ENCODE peak calls at places on chromosomes 13 and 19, in eight cellular contexts. One of them, this sample, is unnamed.

GRCh38 chr13:29754486-29754806 is 96.0 kb downstream of the UBL3 start:
- DNase-seq in A549: peak
- DNase-seq in HCT116: peak
- DNase-seq in Panc1: no peak
- DNase-seq in GM12878: no peak
- DNase-seq in GM23338: peak
- DNase-seq in HepG2: peak
- DNase-seq in SK-N-SH: no peak
- DNase-seq in this sample: no peak

GRCh38 chr19:55447421-55448174 is 4.5 kb upstream of the SHISA7 start:
- DNase-seq in A549: peak
- DNase-seq in HCT116: no peak
- DNase-seq in Panc1: no peak
- DNase-seq in GM12878: no peak
- DNase-seq in GM23338: peak
- DNase-seq in HepG2: no peak
- DNase-seq in SK-N-SH: peak
- DNase-seq in this sample: no peak

GRCh38 chr19:13181747-13182388 is 31.7 kb downstream of the IER2 start:
- DNase-seq in A549: no peak
- DNase-seq in HCT116: no peak
- DNase-seq in Panc1: no peak
- DNase-seq in GM12878: no peak
- DNase-seq in GM23338: no peak
- DNase-seq in HepG2: no peak
- DNase-seq in SK-N-SH: peak
- DNase-seq in this sample: peak

GRCh38 chr19:4233282-4233853 is 4.0 kb downstream of the EBI3 start:
- DNase-seq in A549: peak
- DNase-seq in HCT116: peak
- DNase-seq in Panc1: peak
- DNase-seq in GM12878: no peak
- DNase-seq in GM23338: peak
- DNase-seq in HepG2: peak
- DNase-seq in SK-N-SH: peak
- DNase-seq in this sample: peak

GRCh38 chr13:52109096-52109495 is 19.8 kb downstream of the NEK5 start:
- DNase-seq in A549: no peak
- DNase-seq in HCT116: no peak
- DNase-seq in Panc1: no peak
- DNase-seq in GM12878: no peak
- DNase-seq in GM23338: peak
- DNase-seq in HepG2: no peak
- DNase-seq in SK-N-SH: no peak
- DNase-seq in this sample: no peak

GRCh38 chr13:31361673-31362072 is 161.9 kb downstream of the B3GLCT start:
- DNase-seq in A549: no peak
- DNase-seq in HCT116: no peak
- DNase-seq in Panc1: no peak
- DNase-seq in GM12878: no peak
- DNase-seq in GM23338: no peak
- DNase-seq in HepG2: no peak
- DNase-seq in SK-N-SH: no peak
- DNase-seq in this sample: no peak

GRCh38 chr13:62119739-62120700 is 704.4 kb upstream of the PCDH20 start:
- DNase-seq in A549: no peak
- DNase-seq in HCT116: peak
- DNase-seq in Panc1: no peak
- DNase-seq in GM12878: no peak
- DNase-seq in GM23338: peak
- DNase-seq in HepG2: no peak
- DNase-seq in SK-N-SH: peak
- DNase-seq in this sample: no peak

GRCh38 chr19:29547981-29548380 is 22.2 kb downstream of the VSTM2B start:
- DNase-seq in A549: no peak
- DNase-seq in HCT116: no peak
- DNase-seq in Panc1: no peak
- DNase-seq in GM12878: no peak
- DNase-seq in GM23338: no peak
- DNase-seq in HepG2: no peak
- DNase-seq in SK-N-SH: peak
- DNase-seq in this sample: no peak

GRCh38 chr19:46716672-46717033 is 261 bp downstream of the PRKD2 start:
- DNase-seq in A549: no peak
- DNase-seq in HCT116: no peak
- DNase-seq in Panc1: no peak
- DNase-seq in GM12878: no peak
- DNase-seq in GM23338: peak
- DNase-seq in HepG2: no peak
- DNase-seq in SK-N-SH: no peak
- DNase-seq in this sample: no peak

GRCh38 chr19:48815870-48816501 is 5.2 kb upstream of the BCAT2 start:
- DNase-seq in A549: peak
- DNase-seq in HCT116: no peak
- DNase-seq in Panc1: no peak
- DNase-seq in GM12878: no peak
- DNase-seq in GM23338: peak
- DNase-seq in HepG2: peak
- DNase-seq in SK-N-SH: peak
- DNase-seq in this sample: no peak

GRCh38 chr19:47761566-47761965 is 16.2 kb downstream of the NOP53 start:
- DNase-seq in A549: no peak
- DNase-seq in HCT116: no peak
- DNase-seq in Panc1: no peak
- DNase-seq in GM12878: no peak
- DNase-seq in GM23338: no peak
- DNase-seq in HepG2: no peak
- DNase-seq in SK-N-SH: no peak
- DNase-seq in this sample: no peak

GRCh38 chr19:1567116-1567847 is 843 bp downstream of the MEX3D start:
- DNase-seq in A549: no peak
- DNase-seq in HCT116: no peak
- DNase-seq in Panc1: no peak
- DNase-seq in GM12878: no peak
- DNase-seq in GM23338: no peak
- DNase-seq in HepG2: no peak
- DNase-seq in SK-N-SH: peak
- DNase-seq in this sample: no peak

GRCh38 chr19:38047048-38047435 is 140.0 kb downstream of the SIPA1L3 start:
- DNase-seq in A549: peak
- DNase-seq in HCT116: no peak
- DNase-seq in Panc1: no peak
- DNase-seq in GM12878: no peak
- DNase-seq in GM23338: no peak
- DNase-seq in HepG2: no peak
- DNase-seq in SK-N-SH: no peak
- DNase-seq in this sample: no peak

GRCh38 chr13:95553271-95553588 is 710 bp downstream of the CLDN10 start:
- DNase-seq in A549: no peak
- DNase-seq in HCT116: no peak
- DNase-seq in Panc1: no peak
- DNase-seq in GM12878: no peak
- DNase-seq in GM23338: peak
- DNase-seq in HepG2: no peak
- DNase-seq in SK-N-SH: no peak
- DNase-seq in this sample: no peak

GRCh38 chr13:27928353-27928804 is 8.6 kb downstream of the PDX1 start:
- DNase-seq in A549: no peak
- DNase-seq in HCT116: no peak
- DNase-seq in Panc1: no peak
- DNase-seq in GM12878: no peak
- DNase-seq in GM23338: peak
- DNase-seq in HepG2: no peak
- DNase-seq in SK-N-SH: no peak
- DNase-seq in this sample: no peak

GRCh38 chr13:27926644-27927434 is 7.0 kb downstream of the PDX1 start:
- DNase-seq in A549: no peak
- DNase-seq in HCT116: no peak
- DNase-seq in Panc1: no peak
- DNase-seq in GM12878: no peak
- DNase-seq in GM23338: peak
- DNase-seq in HepG2: no peak
- DNase-seq in SK-N-SH: no peak
- DNase-seq in this sample: no peak

GRCh38 chr13:27929868-27930267 is 10.1 kb downstream of the PDX1 start:
- DNase-seq in A549: no peak
- DNase-seq in HCT116: no peak
- DNase-seq in Panc1: no peak
- DNase-seq in GM12878: no peak
- DNase-seq in GM23338: no peak
- DNase-seq in HepG2: no peak
- DNase-seq in SK-N-SH: no peak
- DNase-seq in this sample: no peak

GRCh38 chr13:27928805-27929753 is 9.3 kb downstream of the PDX1 start:
- DNase-seq in A549: no peak
- DNase-seq in HCT116: no peak
- DNase-seq in Panc1: no peak
- DNase-seq in GM12878: no peak
- DNase-seq in GM23338: peak
- DNase-seq in HepG2: no peak
- DNase-seq in SK-N-SH: no peak
- DNase-seq in this sample: no peak

GRCh38 chr13:27927444-27928352 is 7.9 kb downstream of the PDX1 start:
- DNase-seq in A549: no peak
- DNase-seq in HCT116: no peak
- DNase-seq in Panc1: no peak
- DNase-seq in GM12878: no peak
- DNase-seq in GM23338: peak
- DNase-seq in HepG2: no peak
- DNase-seq in SK-N-SH: no peak
- DNase-seq in this sample: no peak
- TF ChIP-seq REST in A549: no peak
- TF ChIP-seq REST in HCT116: no peak
- TF ChIP-seq REST in Panc1: no peak
- TF ChIP-seq REST in GM12878: no peak
- TF ChIP-seq REST in GM23338: no peak
- TF ChIP-seq REST in HepG2: no peak
- TF ChIP-seq REST in SK-N-SH: no peak
- TF ChIP-seq REST in this sample: no peak

GRCh38 chr13:32737111-32737571 is 150.9 kb downstream of the PDS5B start:
- DNase-seq in A549: no peak
- DNase-seq in HCT116: no peak
- DNase-seq in Panc1: no peak
- DNase-seq in GM12878: peak
- DNase-seq in GM23338: no peak
- DNase-seq in HepG2: no peak
- DNase-seq in SK-N-SH: no peak
- DNase-seq in this sample: no peak
- TF ChIP-seq REST in A549: no peak
- TF ChIP-seq REST in HCT116: no peak
- TF ChIP-seq REST in Panc1: no peak
- TF ChIP-seq REST in GM12878: no peak
- TF ChIP-seq REST in GM23338: no peak
- TF ChIP-seq REST in HepG2: no peak
- TF ChIP-seq REST in SK-N-SH: no peak
- TF ChIP-seq REST in this sample: no peak

DNA sequence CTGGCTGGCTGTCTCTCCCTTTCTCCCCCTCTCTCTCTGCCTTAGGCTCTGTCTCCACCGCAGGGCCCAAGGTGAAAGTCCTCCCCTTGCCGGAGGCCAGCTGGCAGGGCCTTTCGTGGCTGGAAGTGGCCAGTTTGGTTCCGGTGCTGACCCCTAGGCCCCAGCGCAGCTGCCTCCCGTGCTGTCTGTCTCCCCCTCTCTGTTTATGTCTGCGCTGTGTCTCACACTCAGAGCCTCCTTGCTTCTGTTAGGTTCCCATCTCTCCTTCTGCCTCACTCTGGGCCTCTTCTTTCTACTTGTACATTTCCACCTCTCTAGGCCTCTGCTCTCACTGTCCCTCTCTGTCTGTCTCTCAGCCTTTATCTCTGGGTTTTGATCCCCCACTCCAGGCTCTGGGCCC is 13.1 kb downstream of the CCDC97 start:
- DNase-seq in A549: no peak
- DNase-seq in HCT116: no peak
- DNase-seq in Panc1: no peak
- DNase-seq in GM12878: no peak
- DNase-seq in GM23338: no peak
- DNase-seq in HepG2: no peak
- DNase-seq in SK-N-SH: no peak
- DNase-seq in this sample: no peak
- TF ChIP-seq REST in A549: no peak
- TF ChIP-seq REST in HCT116: no peak
- TF ChIP-seq REST in Panc1: no peak
- TF ChIP-seq REST in GM12878: no peak
- TF ChIP-seq REST in GM23338: no peak
- TF ChIP-seq REST in HepG2: no peak
- TF ChIP-seq REST in SK-N-SH: no peak
- TF ChIP-seq REST in this sample: no peak

GRCh38 chr19:35140898-35141626 is 2.0 kb upstream of the FXYD7 start:
- DNase-seq in A549: peak
- DNase-seq in HCT116: peak
- DNase-seq in Panc1: no peak
- DNase-seq in GM12878: no peak
- DNase-seq in GM23338: peak
- DNase-seq in HepG2: peak
- DNase-seq in SK-N-SH: peak
- DNase-seq in this sample: peak
- TF ChIP-seq REST in A549: no peak
- TF ChIP-seq REST in HCT116: no peak
- TF ChIP-seq REST in Panc1: no peak
- TF ChIP-seq REST in GM12878: no peak
- TF ChIP-seq REST in GM23338: no peak
- TF ChIP-seq REST in HepG2: no peak
- TF ChIP-seq REST in SK-N-SH: no peak
- TF ChIP-seq REST in this sample: no peak

GRCh38 chr13:99289674-99290337 is 17.4 kb downstream of the GPR183 start:
- DNase-seq in A549: no peak
- DNase-seq in HCT116: no peak
- DNase-seq in Panc1: no peak
- DNase-seq in GM12878: no peak
- DNase-seq in GM23338: no peak
- DNase-seq in HepG2: no peak
- DNase-seq in SK-N-SH: no peak
- DNase-seq in this sample: no peak
- TF ChIP-seq REST in A549: no peak
- TF ChIP-seq REST in HCT116: no peak
- TF ChIP-seq REST in Panc1: no peak
- TF ChIP-seq REST in GM12878: no peak
- TF ChIP-seq REST in GM23338: no peak
- TF ChIP-seq REST in HepG2: no peak
- TF ChIP-seq REST in SK-N-SH: no peak
- TF ChIP-seq REST in this sample: no peak

DNA sequence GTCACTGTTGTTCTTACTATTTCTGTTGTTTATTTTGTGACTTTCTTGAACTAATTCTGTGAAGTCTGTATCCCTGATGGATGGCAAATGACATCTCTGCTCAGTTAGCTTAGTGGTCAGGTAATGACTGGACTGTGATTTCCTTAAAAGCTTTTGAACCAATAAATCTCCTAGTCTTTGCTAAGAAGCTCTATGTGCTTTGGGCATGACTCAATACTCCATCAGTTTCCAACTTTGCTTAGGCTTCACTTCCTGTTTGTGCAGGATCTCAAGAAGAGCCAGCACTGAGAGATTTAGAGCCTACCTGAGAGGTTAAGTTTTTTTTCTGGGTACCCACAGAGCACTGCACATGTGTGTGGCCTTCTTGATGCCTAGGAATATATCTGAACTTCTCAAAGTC is 329.7 kb upstream of the HTR2A start:
- DNase-seq in A549: no peak
- DNase-seq in HCT116: no peak
- DNase-seq in Panc1: no peak
- DNase-seq in GM12878: no peak
- DNase-seq in GM23338: no peak
- DNase-seq in HepG2: no peak
- DNase-seq in SK-N-SH: no peak
- DNase-seq in this sample: no peak
- TF ChIP-seq REST in A549: no peak
- TF ChIP-seq REST in HCT116: no peak
- TF ChIP-seq REST in Panc1: no peak
- TF ChIP-seq REST in GM12878: no peak
- TF ChIP-seq REST in GM23338: no peak
- TF ChIP-seq REST in HepG2: no peak
- TF ChIP-seq REST in SK-N-SH: no peak
- TF ChIP-seq REST in this sample: no peak